ENCODE peak calls at places on chromosomes 13 and 19, in ten cellular contexts. One of them, this sample, is unnamed.

GRCh38 chr13:103403148-103403740 is 337.0 kb upstream of the SLC10A2 start:
- DNase-seq in A549: no peak
- DNase-seq in mesothelial cell of epicardium: no peak
- DNase-seq in fibroblast of mammary gland: no peak
- DNase-seq in Caco-2: no peak
- DNase-seq in AG09319: no peak
- DNase-seq in neural progenitor cell: no peak
- DNase-seq in tibial nerve: no peak
- DNase-seq in uterus: no peak
- DNase-seq in progenitor cell of endocrine pancreas: no peak
- DNase-seq in this sample: no peak

GRCh38 chr13:74206061-74206561 is 71.9 kb upstream of the KLF12 start:
- DNase-seq in A549: no peak
- DNase-seq in mesothelial cell of epicardium: no peak
- DNase-seq in fibroblast of mammary gland: peak; percentile 75
- DNase-seq in Caco-2: no peak
- DNase-seq in AG09319: peak; percentile 46
- DNase-seq in neural progenitor cell: peak; percentile 32
- DNase-seq in tibial nerve: no peak
- DNase-seq in uterus: no peak
- DNase-seq in progenitor cell of endocrine pancreas: no peak
- DNase-seq in this sample: no peak

GRCh38 chr13:59823495-59823894 is 340.2 kb downstream of the DIAPH3 start:
- DNase-seq in A549: peak; percentile 0
- DNase-seq in mesothelial cell of epicardium: no peak
- DNase-seq in fibroblast of mammary gland: peak; percentile 68
- DNase-seq in Caco-2: no peak
- DNase-seq in AG09319: no peak
- DNase-seq in neural progenitor cell: no peak
- DNase-seq in tibial nerve: no peak
- DNase-seq in uterus: no peak
- DNase-seq in progenitor cell of endocrine pancreas: no peak
- DNase-seq in this sample: no peak

GRCh38 chr19:35959040-35959967 is 23.1 kb downstream of the LRFN3 start:
- DNase-seq in A549: no peak
- DNase-seq in mesothelial cell of epicardium: no peak
- DNase-seq in fibroblast of mammary gland: no peak
- DNase-seq in Caco-2: no peak
- DNase-seq in AG09319: no peak
- DNase-seq in neural progenitor cell: peak; percentile 58
- DNase-seq in tibial nerve: no peak
- DNase-seq in uterus: peak; percentile 35
- DNase-seq in progenitor cell of endocrine pancreas: no peak
- DNase-seq in this sample: no peak

GRCh38 chr13:59531571-59532091 is 632.1 kb downstream of the DIAPH3 start:
- DNase-seq in A549: peak; percentile 11
- DNase-seq in mesothelial cell of epicardium: peak; percentile 64
- DNase-seq in fibroblast of mammary gland: peak; percentile 45
- DNase-seq in Caco-2: no peak
- DNase-seq in AG09319: peak; percentile 44
- DNase-seq in neural progenitor cell: peak; percentile 30
- DNase-seq in tibial nerve: peak; percentile 75
- DNase-seq in uterus: peak; percentile 25
- DNase-seq in progenitor cell of endocrine pancreas: no peak
- DNase-seq in this sample: no peak

GRCh38 chr19:54837542-54837941 is 12.7 kb upstream of the KIR3DL2 start:
- DNase-seq in A549: no peak
- DNase-seq in mesothelial cell of epicardium: no peak
- DNase-seq in fibroblast of mammary gland: no peak
- DNase-seq in Caco-2: no peak
- DNase-seq in AG09319: no peak
- DNase-seq in neural progenitor cell: no peak
- DNase-seq in tibial nerve: no peak
- DNase-seq in uterus: no peak
- DNase-seq in progenitor cell of endocrine pancreas: no peak
- DNase-seq in this sample: peak; percentile 79

GRCh38 chr19:38707512-38708114 is 36.7 kb downstream of the CAPN12 start:
- DNase-seq in A549: no peak
- DNase-seq in mesothelial cell of epicardium: no peak
- DNase-seq in fibroblast of mammary gland: no peak
- DNase-seq in Caco-2: no peak
- DNase-seq in AG09319: no peak
- DNase-seq in neural progenitor cell: no peak
- DNase-seq in tibial nerve: no peak
- DNase-seq in uterus: peak; percentile 52
- DNase-seq in progenitor cell of endocrine pancreas: no peak
- DNase-seq in this sample: no peak

GRCh38 chr19:52221031-52221430 is 31.2 kb downstream of the PPP2R1A start:
- DNase-seq in A549: no peak
- DNase-seq in mesothelial cell of epicardium: no peak
- DNase-seq in fibroblast of mammary gland: no peak
- DNase-seq in Caco-2: no peak
- DNase-seq in AG09319: no peak
- DNase-seq in neural progenitor cell: no peak
- DNase-seq in tibial nerve: no peak
- DNase-seq in uterus: no peak
- DNase-seq in progenitor cell of endocrine pancreas: no peak
- DNase-seq in this sample: no peak

GRCh38 chr19:38250821-38251563 is 5.2 kb downstream of the PPP1R14A start:
- DNase-seq in A549: no peak
- DNase-seq in mesothelial cell of epicardium: no peak
- DNase-seq in fibroblast of mammary gland: no peak
- DNase-seq in Caco-2: peak; percentile 95
- DNase-seq in AG09319: no peak
- DNase-seq in neural progenitor cell: no peak
- DNase-seq in tibial nerve: peak; percentile 47
- DNase-seq in uterus: peak; percentile 87
- DNase-seq in progenitor cell of endocrine pancreas: peak; percentile 47
- DNase-seq in this sample: no peak

GRCh38 chr19:3575260-3575741 is 2.6 kb downstream of the HMG20B start:
- DNase-seq in A549: peak; percentile 83
- DNase-seq in mesothelial cell of epicardium: no peak
- DNase-seq in fibroblast of mammary gland: no peak
- DNase-seq in Caco-2: no peak
- DNase-seq in AG09319: no peak
- DNase-seq in neural progenitor cell: peak; percentile 59
- DNase-seq in tibial nerve: no peak
- DNase-seq in uterus: no peak
- DNase-seq in progenitor cell of endocrine pancreas: no peak
- DNase-seq in this sample: no peak

GRCh38 chr19:58059003-58059671 is at the start of gene ZNF135:
- DNase-seq in A549: no peak
- DNase-seq in mesothelial cell of epicardium: peak; percentile 60
- DNase-seq in fibroblast of mammary gland: peak; percentile 73
- DNase-seq in Caco-2: no peak
- DNase-seq in AG09319: peak; percentile 60
- DNase-seq in neural progenitor cell: peak; percentile 91
- DNase-seq in tibial nerve: peak; percentile 74
- DNase-seq in uterus: peak; percentile 91
- DNase-seq in progenitor cell of endocrine pancreas: peak; percentile 73
- DNase-seq in this sample: no peak

GRCh38 chr19:36255316-36255715 is 40.4 kb downstream of the ZNF146 start:
- DNase-seq in A549: no peak
- DNase-seq in mesothelial cell of epicardium: no peak
- DNase-seq in fibroblast of mammary gland: no peak
- DNase-seq in Caco-2: no peak
- DNase-seq in AG09319: no peak
- DNase-seq in neural progenitor cell: no peak
- DNase-seq in tibial nerve: no peak
- DNase-seq in uterus: no peak
- DNase-seq in progenitor cell of endocrine pancreas: no peak
- DNase-seq in this sample: no peak

GRCh38 chr13:26051231-26052135 is at the start of gene SHISA2:
- DNase-seq in A549: peak; percentile 14
- DNase-seq in mesothelial cell of epicardium: peak; percentile 39
- DNase-seq in fibroblast of mammary gland: peak; percentile 17
- DNase-seq in Caco-2: no peak
- DNase-seq in AG09319: no peak
- DNase-seq in neural progenitor cell: peak; percentile 93
- DNase-seq in tibial nerve: no peak
- DNase-seq in uterus: no peak
- DNase-seq in progenitor cell of endocrine pancreas: peak; percentile 40
- DNase-seq in this sample: no peak

GRCh38 chr13:94056362-94056990 is 423.0 kb downstream of the DCT start:
- DNase-seq in A549: no peak
- DNase-seq in mesothelial cell of epicardium: no peak
- DNase-seq in fibroblast of mammary gland: no peak
- DNase-seq in Caco-2: no peak
- DNase-seq in AG09319: no peak
- DNase-seq in neural progenitor cell: no peak
- DNase-seq in tibial nerve: no peak
- DNase-seq in uterus: no peak
- DNase-seq in progenitor cell of endocrine pancreas: no peak
- DNase-seq in this sample: no peak

GRCh38 chr19:27833031-27833430 is 1379.9 kb downstream of the UQCRFS1 start:
- DNase-seq in A549: no peak
- DNase-seq in mesothelial cell of epicardium: no peak
- DNase-seq in fibroblast of mammary gland: peak; percentile 1
- DNase-seq in Caco-2: no peak
- DNase-seq in AG09319: no peak
- DNase-seq in neural progenitor cell: no peak
- DNase-seq in tibial nerve: no peak
- DNase-seq in uterus: no peak
- DNase-seq in progenitor cell of endocrine pancreas: no peak
- DNase-seq in this sample: no peak

GRCh38 chr19:50721441-50722137 is 1.6 kb upstream of the CLEC11A start:
- DNase-seq in A549: no peak
- DNase-seq in mesothelial cell of epicardium: no peak
- DNase-seq in fibroblast of mammary gland: no peak
- DNase-seq in Caco-2: no peak
- DNase-seq in AG09319: no peak
- DNase-seq in neural progenitor cell: no peak
- DNase-seq in tibial nerve: no peak
- DNase-seq in uterus: no peak
- DNase-seq in progenitor cell of endocrine pancreas: no peak
- DNase-seq in this sample: no peak

GRCh38 chr13:50274181-50274580 is 258.9 kb downstream of the KCNRG start:
- DNase-seq in A549: no peak
- DNase-seq in mesothelial cell of epicardium: no peak
- DNase-seq in fibroblast of mammary gland: no peak
- DNase-seq in Caco-2: no peak
- DNase-seq in AG09319: no peak
- DNase-seq in neural progenitor cell: no peak
- DNase-seq in tibial nerve: no peak
- DNase-seq in uterus: no peak
- DNase-seq in progenitor cell of endocrine pancreas: no peak
- DNase-seq in this sample: no peak
- TF ChIP-seq CTCF in A549: no peak
- TF ChIP-seq CTCF in mesothelial cell of epicardium: no peak
- TF ChIP-seq CTCF in fibroblast of mammary gland: no peak
- TF ChIP-seq CTCF in Caco-2: no peak
- TF ChIP-seq CTCF in AG09319: no peak
- TF ChIP-seq CTCF in neural progenitor cell: no peak
- TF ChIP-seq CTCF in tibial nerve: no peak
- TF ChIP-seq CTCF in uterus: no peak
- TF ChIP-seq CTCF in progenitor cell of endocrine pancreas: no peak
- TF ChIP-seq CTCF in this sample: no peak

DNA sequence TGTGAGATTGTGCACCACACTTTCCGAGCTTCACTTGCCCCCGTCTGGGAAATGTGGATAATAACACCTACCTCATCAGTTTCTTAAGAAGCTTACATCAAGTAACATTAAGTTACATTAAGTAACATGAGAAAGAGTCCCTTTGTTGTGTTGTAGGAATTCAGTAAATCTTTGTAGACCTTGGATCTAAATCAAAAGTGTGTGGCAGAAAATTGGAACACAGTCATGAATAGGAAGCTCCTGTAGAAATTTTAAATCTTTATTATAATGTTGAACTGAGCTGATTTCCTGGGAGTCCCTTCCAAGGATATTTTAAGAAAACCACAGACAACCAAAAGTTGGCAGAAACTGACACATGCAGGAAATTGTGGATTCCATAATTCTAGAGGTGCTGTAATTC is 5.7 kb upstream of the ENOX1 start:
- DNase-seq in A549: no peak
- DNase-seq in mesothelial cell of epicardium: no peak
- DNase-seq in fibroblast of mammary gland: peak; percentile 44
- DNase-seq in Caco-2: no peak
- DNase-seq in AG09319: no peak
- DNase-seq in neural progenitor cell: no peak
- DNase-seq in tibial nerve: no peak
- DNase-seq in uterus: no peak
- DNase-seq in progenitor cell of endocrine pancreas: no peak
- DNase-seq in this sample: no peak
- TF ChIP-seq CTCF in A549: no peak
- TF ChIP-seq CTCF in mesothelial cell of epicardium: no peak
- TF ChIP-seq CTCF in fibroblast of mammary gland: no peak
- TF ChIP-seq CTCF in Caco-2: no peak
- TF ChIP-seq CTCF in AG09319: no peak
- TF ChIP-seq CTCF in neural progenitor cell: no peak
- TF ChIP-seq CTCF in tibial nerve: no peak
- TF ChIP-seq CTCF in uterus: no peak
- TF ChIP-seq CTCF in progenitor cell of endocrine pancreas: no peak
- TF ChIP-seq CTCF in this sample: no peak

DNA sequence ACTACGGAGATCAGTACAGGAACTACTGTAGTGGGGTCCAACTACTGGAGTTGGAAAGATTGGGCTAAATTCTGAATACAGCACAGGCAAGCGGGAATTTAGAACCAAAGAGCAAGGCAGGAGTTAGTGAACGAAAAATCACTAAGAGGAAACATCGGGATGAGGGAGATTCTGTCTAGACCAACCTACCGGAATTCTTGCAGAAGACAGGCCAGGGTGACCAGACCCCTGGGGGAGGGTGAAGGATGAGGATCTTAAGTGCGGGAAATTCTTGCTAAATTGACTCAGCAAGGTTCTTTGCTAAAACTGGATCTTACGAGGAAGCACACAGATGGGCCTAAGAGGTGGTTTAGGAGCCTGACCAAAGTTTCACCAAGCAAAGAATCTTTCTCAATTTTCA is 13.2 kb upstream of the PSPC1 start:
- DNase-seq in A549: no peak
- DNase-seq in mesothelial cell of epicardium: no peak
- DNase-seq in fibroblast of mammary gland: no peak
- DNase-seq in Caco-2: no peak
- DNase-seq in AG09319: no peak
- DNase-seq in neural progenitor cell: no peak
- DNase-seq in tibial nerve: no peak
- DNase-seq in uterus: no peak
- DNase-seq in progenitor cell of endocrine pancreas: no peak
- DNase-seq in this sample: no peak
- TF ChIP-seq CTCF in A549: no peak
- TF ChIP-seq CTCF in mesothelial cell of epicardium: no peak
- TF ChIP-seq CTCF in fibroblast of mammary gland: no peak
- TF ChIP-seq CTCF in Caco-2: no peak
- TF ChIP-seq CTCF in AG09319: no peak
- TF ChIP-seq CTCF in neural progenitor cell: no peak
- TF ChIP-seq CTCF in tibial nerve: no peak
- TF ChIP-seq CTCF in uterus: no peak
- TF ChIP-seq CTCF in progenitor cell of endocrine pancreas: no peak
- TF ChIP-seq CTCF in this sample: no peak

DNA sequence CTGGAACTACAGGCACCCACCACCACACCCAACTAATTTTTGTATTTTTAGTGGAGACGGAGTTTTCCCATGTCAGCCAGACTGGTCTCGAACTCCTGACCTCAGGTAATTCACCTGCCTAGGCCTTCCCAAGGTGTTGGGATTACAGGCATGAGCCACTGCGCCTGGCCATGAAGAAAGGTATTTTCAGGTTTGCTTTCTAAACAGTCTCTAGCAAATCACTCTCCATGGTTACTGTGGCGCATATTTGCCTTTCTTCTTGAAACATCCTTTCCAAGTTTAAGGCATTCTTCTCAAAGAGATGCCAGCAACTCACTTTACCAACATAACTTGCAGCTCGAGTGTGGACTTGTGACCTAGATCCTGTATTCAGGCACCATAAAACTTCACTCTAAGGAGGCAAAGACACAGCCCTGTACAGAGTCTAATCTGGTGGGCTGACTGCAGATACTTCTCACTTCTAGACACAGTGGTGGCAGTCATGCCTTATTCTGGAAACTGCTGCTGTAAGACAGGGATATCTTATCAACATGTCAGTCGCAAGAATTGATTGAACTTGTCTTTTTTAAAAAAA is 461.4 kb upstream of the TSHZ3 start:
- DNase-seq in A549: no peak
- DNase-seq in mesothelial cell of epicardium: no peak
- DNase-seq in fibroblast of mammary gland: no peak
- DNase-seq in Caco-2: no peak
- DNase-seq in AG09319: no peak
- DNase-seq in neural progenitor cell: no peak
- DNase-seq in tibial nerve: no peak
- DNase-seq in uterus: no peak
- DNase-seq in progenitor cell of endocrine pancreas: no peak
- DNase-seq in this sample: no peak
- TF ChIP-seq CTCF in A549: no peak
- TF ChIP-seq CTCF in mesothelial cell of epicardium: no peak
- TF ChIP-seq CTCF in fibroblast of mammary gland: no peak
- TF ChIP-seq CTCF in Caco-2: no peak
- TF ChIP-seq CTCF in AG09319: no peak
- TF ChIP-seq CTCF in neural progenitor cell: no peak
- TF ChIP-seq CTCF in tibial nerve: no peak
- TF ChIP-seq CTCF in uterus: no peak
- TF ChIP-seq CTCF in progenitor cell of endocrine pancreas: no peak
- TF ChIP-seq CTCF in this sample: no peak